ENCODE peak calls at places on chromosomes 16 and 17, in five cellular contexts. U is NCI-H2081; E is left cardiac atrium; P is coronary artery; H is stimulated activated CD8-positive, alpha-beta memory T cell treated with anti-CD3 and anti-CD28 coated beads, Interleukin-12 subunit alpha, Interleukin-12 subunit beta, amount 100 ng/mL, for 4 hours. V is an unnamed sample.

GRCh38 chr16:54689072-54689471 is 241.6 kb upstream of the IRX5 start:
- DNase-seq in U (no peak), P (no peak), H (no peak), E (no peak), V (no peak)

GRCh38 chr16:13921328-13921727 is 1.4 kb downstream of the ERCC4 start:
- DNase-seq in H (no peak), P (no peak), E (no peak), U (no peak), V (no peak)

GRCh38 chr17:10171581-10171981 is 26.8 kb downstream of the GAS7 start:
- DNase-seq in E (no peak), H (no peak), U (no peak), P (no peak), V (no peak)

GRCh38 chr17:69018687-69019086 is 42.0 kb downstream of the ABCA9 start:
- DNase-seq in U (no peak), P (no peak), E (no peak), H (no peak), V (no peak)

GRCh38 chr16:29694384-29695195 is 15.6 kb downstream of the QPRT start:
- DNase-seq in U (no peak), E (no peak), P (no peak), H (no peak), V (no peak)

GRCh38 chr16:89900885-89901284 is 17.8 kb upstream of the MC1R start:
- DNase-seq in H (no peak), U (no peak), E (no peak), P (no peak), V (no peak)

GRCh38 chr17:9021985-9022552 is 759 bp downstream of the NTN1 start:
- DNase-seq in E (peak; percentile 62), U (no peak), H (no peak), P (no peak), V (no peak)

GRCh38 chr17:49031965-49032928 is 35.1 kb downstream of the IGF2BP1 start:
- DNase-seq in P (no peak), U (peak; percentile 85), H (no peak), E (no peak), V (peak; percentile 49)

GRCh38 chr17:43949777-43950176 is 4.0 kb downstream of the PYY start:
- DNase-seq in E (no peak), H (no peak), P (no peak), U (no peak), V (no peak)

GRCh38 chr17:37116802-37117201 is 168.0 kb downstream of the AATF start:
- DNase-seq in U (no peak), P (no peak), H (no peak), E (no peak), V (no peak)

GRCh38 chr16:70678121-70678897 is 7.5 kb downstream of the MTSS2 start:
- DNase-seq in E (peak; percentile 18), U (no peak), P (no peak), H (no peak), V (no peak)

GRCh38 chr17:35086931-35087573 is 23.5 kb upstream of the RFFL start:
- DNase-seq in H (no peak), U (no peak), P (no peak), E (no peak), V (no peak)

GRCh38 chr17:55451203-55451641 is 29.6 kb upstream of the MMD start:
- DNase-seq in H (no peak), E (no peak), P (no peak), U (no peak), V (no peak)

GRCh38 chr17:44780845-44781480 is 22.2 kb downstream of the ADAM11 start:
- DNase-seq in H (no peak), P (peak; percentile 69), U (no peak), E (peak; percentile 20), V (no peak)

GRCh38 chr16:58499615-58500328 is at the start of gene NDRG4:
- DNase-seq in E (peak; percentile 72), U (peak; percentile 58), P (peak; percentile 75), H (no peak), V (peak; percentile 49)